ENCODE peak calls at places on chromosomes 3 and 15, in four cellular contexts. R, O, T and L are unnamed samples. For H3K27me3, the result is how much of the 10 kb centered on the place peaks cover.

GRCh38 chr3:20352547-20353164 is 166.7 kb upstream of the SGO1 start:
- DNase-seq in O (peak), R (no peak), T (no peak), L (no peak)

GRCh38 chr15:92715753-92716152 is 60.2 kb upstream of the FAM174B start:
- DNase-seq in T (no peak), O (no peak), R (no peak), L (no peak)

GRCh38 chr3:182562274-182562673 is 231.0 kb upstream of the ATP11B start:
- DNase-seq in R (no peak), O (no peak), T (no peak), L (no peak)

GRCh38 chr3:189146842-189147241 is 24.9 kb upstream of the TPRG1 start:
- DNase-seq in T (no peak), R (no peak), O (peak), L (peak)

GRCh38 chr3:57081173-57081572 is 20.7 kb downstream of the SPATA12 start:
- DNase-seq in R (no peak), O (no peak), T (no peak), L (no peak)

GRCh38 chr3:13283877-13284264 is 136.3 kb downstream of the NUP210 start:
- DNase-seq in R (no peak), T (no peak), O (no peak), L (no peak)

GRCh38 chr15:48550822-48551525 is 94.5 kb downstream of the FBN1 start:
- DNase-seq in O (no peak), T (no peak), R (no peak), L (no peak)

GRCh38 chr15:57462391-57462790 is 86.1 kb downstream of the CGNL1 start:
- DNase-seq in O (peak), T (no peak), R (no peak), L (no peak)

GRCh38 chr3:143736651-143737050 is 111.6 kb downstream of the SLC9A9 start:
- DNase-seq in O (peak), R (no peak), T (no peak), L (no peak)

GRCh38 chr15:100853676-100854440 is 25.8 kb upstream of the ALDH1A3 start:
- DNase-seq in O (no peak), R (no peak), T (no peak), L (no peak)

GRCh38 chr15:96494530-96494929 is 164.0 kb downstream of the NR2F2 start:
- DNase-seq in O (no peak), R (no peak), T (no peak), L (no peak)

GRCh38 chr3:60246361-60246760 is 1004.9 kb downstream of the FHIT start:
- DNase-seq in O (no peak), T (no peak), R (no peak), L (no peak)

GRCh38 chr15:80420658-80421057 is 16.5 kb downstream of the ARNT2 start:
- DNase-seq in T (no peak), O (no peak), R (no peak), L (no peak)

GRCh38 chr15:36479200-36479896 is 100.1 kb upstream of the CDIN1 start:
- DNase-seq in O (no peak), T (no peak), R (no peak), L (no peak)

GRCh38 chr3:73681610-73682009 is 56.9 kb upstream of the PDZRN3 start:
- DNase-seq in R (no peak), T (no peak), O (peak), L (no peak)

GRCh38 chr3:184227481-184227935 is 1.9 kb upstream of the VWA5B2 start:
- DNase-seq in R (no peak), T (no peak), O (no peak), L (peak)

GRCh38 chr3:195080571-195081141 is 190.3 kb downstream of the XXYLT1 start:
- DNase-seq in T (peak), O (no peak), R (no peak), L (no peak)

GRCh38 chr3:85148056-85148455 is 189.3 kb downstream of the CADM2 start:
- DNase-seq in R (no peak), T (no peak), O (no peak), L (no peak)

GRCh38 chr3:40713795-40714194 is 189.0 kb downstream of the ZNF621 start:
- DNase-seq in O (no peak), R (no peak), T (no peak), L (no peak)

GRCh38 chr15:93087825-93088199 is 1.2 kb downstream of the RGMA start:
- DNase-seq in R (peak), O (peak), T (peak), L (peak)

GRCh38 chr3:172591171-172591605 is 68.0 kb upstream of the TNFSF10 start:
- DNase-seq in O (no peak), T (no peak), R (no peak), L (no peak)

GRCh38 chr15:52153900-52154895 is 37.0 kb downstream of the GNB5 start:
- DNase-seq in R (no peak), T (no peak), O (no peak), L (no peak)

GRCh38 chr3:23915537-23916108 is 1.2 kb downstream of the NKIRAS1 start:
- DNase-seq in O (no peak), T (no peak), R (no peak), L (no peak)

GRCh38 chr15:70538278-70538677 is 225.1 kb downstream of the UACA start:
- DNase-seq in T (no peak), O (no peak), R (no peak), L (no peak)

GRCh38 chr15:70535955-70536338 is 227.4 kb downstream of the UACA start:
- DNase-seq in O (no peak), R (no peak), T (no peak), L (peak)

GRCh38 chr15:70539409-70539808 is 223.9 kb downstream of the UACA start:
- DNase-seq in O (no peak), R (no peak), T (no peak), L (no peak)

GRCh38 chr15:70541511-70541910 is 221.8 kb downstream of the UACA start:
- DNase-seq in T (no peak), O (no peak), R (no peak), L (no peak)

DNA sequence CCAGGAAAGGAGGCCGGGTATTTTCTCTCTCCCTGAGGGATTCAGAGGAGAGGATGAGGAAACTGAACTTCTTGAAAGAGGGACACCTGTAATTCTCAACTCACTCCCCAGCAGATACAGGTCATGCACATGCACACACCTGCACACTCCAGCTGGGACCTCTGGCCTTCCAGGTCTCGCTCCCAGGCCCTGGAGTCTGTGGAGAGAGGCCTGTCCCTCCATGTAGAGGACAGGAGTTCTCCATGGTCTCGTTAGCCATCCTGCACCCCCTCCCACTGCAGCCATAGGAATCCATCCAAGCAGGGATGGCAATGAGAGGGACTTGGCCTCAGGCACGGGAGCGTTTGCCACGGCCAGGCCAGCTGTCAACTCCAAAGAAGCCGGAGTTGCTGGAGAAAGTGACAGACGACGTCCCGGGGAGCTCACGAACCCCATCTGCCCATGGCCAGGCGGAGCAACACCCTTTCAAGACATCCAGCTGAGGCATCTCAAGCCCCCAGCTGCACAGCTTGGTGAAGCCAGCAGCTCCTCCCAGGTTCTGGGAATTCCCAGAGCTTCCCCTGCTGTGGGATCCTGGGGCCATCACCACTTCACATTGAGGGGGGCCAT is 223.3 kb downstream of the UACA start:
- DNase-seq in R (no peak), O (no peak), T (no peak), L (peak)
- H3K27me3 ChIP-seq in R (under half), O (under half), T (under half), L (under half)

DNA sequence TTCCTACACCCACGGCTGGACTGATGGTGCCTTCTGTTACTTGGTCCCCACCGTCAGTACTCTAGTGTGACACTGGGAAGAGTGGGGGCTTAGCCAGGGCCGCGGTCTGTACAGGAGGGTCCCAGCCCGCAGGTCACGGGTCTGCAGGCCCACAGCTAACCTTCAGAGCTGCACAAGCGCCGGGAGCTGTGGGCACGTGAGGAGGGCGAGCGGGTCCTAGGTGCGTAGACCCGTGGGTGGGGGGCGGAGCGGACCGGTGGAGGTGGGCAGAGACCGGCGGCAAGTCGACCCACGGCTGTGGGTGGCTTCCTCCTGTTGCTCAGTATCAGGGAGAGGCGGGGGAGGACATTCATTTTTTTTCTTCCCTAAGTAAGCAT is 1.2 kb downstream of the TNFAIP8L3 start:
- DNase-seq in T (no peak), R (no peak), O (no peak), L (no peak)
- H3K27me3 ChIP-seq in T (under half), R (under half), O (under half), L (under half)

GRCh38 chr3:11610044-11610671 is 33.6 kb downstream of the VGLL4 start:
- DNase-seq in T (no peak), R (no peak), O (peak), L (no peak)

GRCh38 chr3:11611271-11611893 is 32.3 kb downstream of the VGLL4 start:
- DNase-seq in R (no peak), T (no peak), O (no peak), L (no peak)

GRCh38 chr3:11610700-11611099 is 33.0 kb downstream of the VGLL4 start:
- DNase-seq in R (no peak), O (no peak), T (no peak), L (no peak)

GRCh38 chr3:11607816-11608215 is 35.9 kb downstream of the VGLL4 start:
- DNase-seq in R (no peak), T (no peak), O (peak), L (no peak)

DNA sequence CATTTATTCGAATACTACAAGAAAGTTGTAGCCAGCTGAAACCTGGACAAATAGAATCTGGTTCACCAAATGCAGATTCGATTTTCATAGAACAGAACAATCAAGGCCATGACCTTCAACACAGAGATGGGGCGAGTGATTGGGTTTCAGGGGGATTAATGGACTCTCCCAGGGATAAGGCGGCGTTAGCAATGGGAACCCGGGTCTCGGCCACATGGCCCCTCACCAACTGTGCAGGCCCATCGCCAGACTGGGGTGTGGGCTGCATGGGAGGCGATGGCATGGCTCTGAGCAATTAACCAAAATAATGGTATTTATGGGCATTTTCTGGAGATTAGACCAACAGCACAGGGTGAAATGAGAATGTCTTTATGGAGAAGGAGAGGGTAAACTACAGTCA is 34.2 kb downstream of the VGLL4 start:
- DNase-seq in O (no peak), R (no peak), T (no peak), L (no peak)
- H3K27me3 ChIP-seq in O (under half), R (under half), T (under half), L (under half)

GRCh38 chr3:114176890-114177289 is 2.0 kb downstream of the DRD3 start:
- DNase-seq in R (no peak), T (no peak), O (no peak), L (no peak)
- H3K27me3 ChIP-seq in R (under half), T (under half), O (under half), L (under half)

GRCh38 chr3:46321461-46322104 is 32.3 kb upstream of the CCR2 start:
- DNase-seq in T (no peak), O (no peak), R (no peak), L (no peak)

GRCh38 chr3:46325645-46326300 is 28.1 kb upstream of the CCR2 start:
- DNase-seq in O (no peak), R (no peak), T (no peak), L (no peak)
- H3K27me3 ChIP-seq in O (under half), R (under half), T (under half), L (under half)

GRCh38 chr3:134797816-134798451 is 2.9 kb downstream of the EPHB1 start:
- DNase-seq in T (no peak), R (no peak), O (no peak), L (no peak)
- H3K27me3 ChIP-seq in T (under half), R (under half), O (under half), L (under half)

GRCh38 chr3:147410126-147410517 is 957 bp downstream of the ZIC1 start:
- DNase-seq in O (no peak), R (no peak), T (no peak), L (no peak)

GRCh38 chr3:147411777-147412176 is 2.6 kb downstream of the ZIC1 start:
- DNase-seq in O (no peak), R (no peak), T (no peak), L (peak)

GRCh38 chr3:147411235-147411607 is 2.1 kb downstream of the ZIC1 start:
- DNase-seq in T (peak), O (no peak), R (no peak), L (no peak)

GRCh38 chr3:147409143-147410121 is at the start of gene ZIC1:
- DNase-seq in O (no peak), T (peak), R (no peak), L (no peak)

GRCh38 chr3:147410518-147411234 is 1.5 kb downstream of the ZIC1 start:
- DNase-seq in R (no peak), O (no peak), T (peak), L (peak)
- H3K27me3 ChIP-seq in R (half or more), O (half or more), T (under half), L (half or more)

GRCh38 chr3:27724459-27725197 is 2.5 kb upstream of the EOMES start:
- DNase-seq in R (no peak), O (no peak), T (no peak), L (no peak)
- H3K27me3 ChIP-seq in R (half or more), O (under half), T (half or more), L (half or more)